ENCODE peak calls at places on chromosome 13, in four cellular contexts. U is GM23248, N is PC-3, J is SK-N-SH. G is an unnamed sample.

GRCh38 chr13:49369876-49370275 is 74.0 kb downstream of the CAB39L start:
- DNase-seq in N (no peak), U (no peak), J (no peak), G (no peak)

GRCh38 chr13:81988542-81988941 is 1647.6 kb upstream of the SPRY2 start:
- DNase-seq in U (no peak), N (no peak), J (no peak), G (no peak)

GRCh38 chr13:61531383-61532065 is 115.9 kb upstream of the PCDH20 start:
- DNase-seq in J (no peak), N (peak; percentile 25), U (no peak), G (no peak)

GRCh38 chr13:86870388-86870966 is 800.7 kb upstream of the SLITRK5 start:
- DNase-seq in J (peak; percentile 4), U (peak; percentile 64), N (peak; percentile 38), G (peak; percentile 28)

GRCh38 chr13:40136896-40137295 is 481.4 kb downstream of the COG6 start:
- DNase-seq in N (no peak), U (no peak), J (no peak), G (no peak)

GRCh38 chr13:27174766-27175455 is 3.3 kb upstream of the USP12 start:
- DNase-seq in N (no peak), J (no peak), U (peak; percentile 71), G (no peak)

GRCh38 chr13:102757006-102757405 is 16.6 kb downstream of the TEX30 start:
- DNase-seq in U (no peak), N (no peak), J (no peak), G (no peak)

GRCh38 chr13:26262156-26262555 is 8.2 kb downstream of the CDK8 start:
- DNase-seq in U (no peak), J (no peak), N (no peak), G (no peak)

GRCh38 chr13:48580185-48580803 is 47.4 kb upstream of the RCBTB2 start:
- DNase-seq in J (peak; percentile 45), N (peak; percentile 80), U (peak; percentile 68), G (peak; percentile 79)

GRCh38 chr13:46748300-46748699 is 48.7 kb downstream of the ESD start:
- DNase-seq in N (no peak), U (no peak), J (peak; percentile 71), G (no peak)

DNA sequence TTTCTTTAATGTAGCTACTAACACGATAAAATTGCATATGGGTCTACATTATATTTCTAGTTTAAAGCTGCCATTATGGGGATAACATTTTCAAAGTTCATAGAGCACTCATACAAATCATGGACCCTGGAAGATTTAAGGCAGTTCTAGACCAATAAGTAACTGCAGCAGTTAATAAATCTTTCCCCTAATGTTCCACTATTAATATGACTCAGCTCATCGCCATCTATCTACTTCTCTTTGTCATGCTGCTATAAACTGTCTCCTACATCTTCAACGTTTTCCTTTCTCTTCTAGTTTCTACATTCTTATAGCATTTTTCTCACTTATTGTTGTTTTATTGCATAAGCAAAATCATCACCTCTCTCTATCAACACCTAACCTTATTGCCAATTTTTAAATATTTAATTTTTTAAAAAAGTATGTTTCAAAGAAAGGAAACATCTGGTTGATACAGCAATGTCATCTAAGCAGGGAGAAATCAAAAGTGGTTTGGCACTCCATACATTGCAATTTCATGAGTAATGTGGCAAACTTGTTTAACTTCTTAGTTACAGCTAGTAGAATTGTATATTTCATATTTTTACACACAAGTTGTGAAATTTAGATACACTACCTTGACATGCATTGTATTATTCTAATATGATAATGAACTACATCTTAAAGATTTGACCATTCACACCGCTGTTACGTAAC is 1500.4 kb upstream of the MIR17HG start:
- DNase-seq in J (no peak), N (peak; percentile 50), U (peak; percentile 21), G (no peak)
- TF ChIP-seq EZH2phosphoT487 in J (no peak), N (no peak), U (no peak), G (no peak)

GRCh38 chr13:43936630-43937029 is 56.9 kb downstream of the LACC1 start:
- DNase-seq in U (peak; percentile 4), J (no peak), N (no peak), G (no peak)
- H3K4me2 ChIP-seq in U (no peak overlapping the region), J (no peak overlapping the region), N (no peak overlapping the region), G (no peak overlapping the region)

DNA sequence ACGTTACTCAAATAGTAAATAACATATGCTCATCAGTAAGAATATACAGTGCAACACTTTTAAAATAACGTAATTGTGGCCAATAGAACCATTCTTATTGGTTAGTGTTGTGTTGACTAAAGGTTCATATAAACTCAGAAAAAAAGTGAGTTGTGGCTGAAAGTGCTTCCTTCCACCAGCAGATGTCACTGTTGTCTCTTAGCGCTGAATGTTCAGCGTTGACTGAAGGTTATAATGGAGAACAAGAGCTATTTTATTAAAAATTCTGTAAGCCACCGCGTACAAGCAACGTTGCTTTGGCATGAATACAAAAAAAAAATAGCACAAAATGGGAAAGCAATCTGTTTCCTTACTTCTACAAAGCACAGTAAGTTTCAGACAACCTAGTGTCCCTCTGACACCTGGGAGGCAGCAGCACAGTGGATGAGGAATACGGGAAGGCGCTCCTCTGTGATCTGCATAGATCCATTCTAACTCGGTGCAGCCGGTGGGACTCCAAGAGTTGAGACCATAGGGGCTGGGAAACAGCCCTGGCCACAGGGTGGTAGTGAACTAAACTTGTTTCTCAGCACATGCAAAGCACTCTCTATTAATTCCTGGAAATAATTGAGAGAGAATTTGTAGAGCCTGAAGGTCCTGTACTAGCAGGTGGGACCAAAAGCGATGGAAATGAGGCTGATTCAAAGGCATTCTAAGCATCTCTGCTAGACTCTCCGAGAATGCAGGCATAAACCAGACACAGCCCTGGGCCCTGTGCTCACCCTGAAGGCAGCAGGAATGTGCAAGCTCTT is 23.9 kb upstream of the OXGR1 start:
- DNase-seq in J (peak; percentile 41), U (peak; percentile 65), N (peak; percentile 72), G (peak; percentile 70)
- TF ChIP-seq EZH2phosphoT487 in J (no peak), U (no peak), N (no peak), G (no peak)

GRCh38 chr13:42000836-42001235 is 39.9 kb upstream of the VWA8 start:
- DNase-seq in U (no peak), J (no peak), N (no peak), G (no peak)

GRCh38 chr13:42007844-42008243 is 40.6 kb upstream of the DGKH start:
- DNase-seq in N (peak; percentile 51), U (peak; percentile 56), J (no peak), G (no peak)

GRCh38 chr13:42001580-42001979 is 40.7 kb upstream of the VWA8 start:
- DNase-seq in J (no peak), N (peak; percentile 44), U (peak; percentile 93), G (peak; percentile 58)

DNA sequence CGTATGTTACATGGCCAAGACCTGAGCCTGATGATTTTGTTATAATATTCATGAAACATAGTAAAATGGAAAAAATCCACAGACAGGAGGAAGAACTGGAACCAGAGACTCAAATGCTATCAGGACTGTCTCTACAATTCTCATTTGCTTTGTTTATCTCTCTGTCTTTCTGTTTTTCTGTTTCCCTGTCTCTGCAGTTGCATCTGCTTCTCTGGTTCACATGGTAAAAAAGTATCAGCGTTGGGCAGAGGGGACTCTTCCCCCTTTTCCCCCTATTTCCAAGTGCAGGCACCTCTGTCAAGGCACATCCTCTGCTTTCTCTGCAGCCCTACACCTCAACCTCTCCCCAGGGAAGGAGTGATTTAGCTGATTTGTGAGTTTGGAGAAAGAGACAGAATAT is 41.2 kb upstream of the VWA8 start:
- DNase-seq in N (no peak), J (no peak), U (no peak), G (no peak)
- H3K4me2 ChIP-seq in N (no peak overlapping the region), J (peak overlapping the region; percentile 53), U (peak overlapping the region; percentile 61), G (no peak overlapping the region)

G was measured in hepatocyte.